ENCODE peak calls at places on chromosomes 11 and 22, in eight cellular contexts. One of them, this sample, is unnamed.

GRCh38 chr11:128717581-128717980 is 23.7 kb downstream of the FLI1 start:
- DNase-seq in mammary epithelial cell: no peak
- DNase-seq in tibial nerve: no peak
- DNase-seq in fibroblast of lung: no peak
- DNase-seq in progenitor cell of endocrine pancreas: no peak
- DNase-seq in stomach: no peak
- DNase-seq in mesothelial cell of epicardium: no peak
- DNase-seq in GM13977: no peak
- DNase-seq in this sample: no peak

GRCh38 chr11:68954970-68955958 is 25.5 kb downstream of the MRGPRD start:
- DNase-seq in mammary epithelial cell: no peak
- DNase-seq in tibial nerve: no peak
- DNase-seq in fibroblast of lung: peak
- DNase-seq in progenitor cell of endocrine pancreas: no peak
- DNase-seq in stomach: peak
- DNase-seq in mesothelial cell of epicardium: no peak
- DNase-seq in GM13977: no peak
- DNase-seq in this sample: peak

GRCh38 chr11:126601136-126601535 is 245.7 kb downstream of the ST3GAL4 start:
- DNase-seq in mammary epithelial cell: no peak
- DNase-seq in tibial nerve: no peak
- DNase-seq in fibroblast of lung: no peak
- DNase-seq in progenitor cell of endocrine pancreas: no peak
- DNase-seq in stomach: no peak
- DNase-seq in mesothelial cell of epicardium: no peak
- DNase-seq in GM13977: no peak
- DNase-seq in this sample: no peak

GRCh38 chr11:28107331-28107725 is 628 bp downstream of the KIF18A start:
- DNase-seq in mammary epithelial cell: no peak
- DNase-seq in tibial nerve: no peak
- DNase-seq in fibroblast of lung: no peak
- DNase-seq in progenitor cell of endocrine pancreas: no peak
- DNase-seq in stomach: no peak
- DNase-seq in mesothelial cell of epicardium: no peak
- DNase-seq in GM13977: peak
- DNase-seq in this sample: no peak

GRCh38 chr11:82811369-82811768 is 77.7 kb upstream of the FAM181B start:
- DNase-seq in mammary epithelial cell: no peak
- DNase-seq in tibial nerve: no peak
- DNase-seq in fibroblast of lung: no peak
- DNase-seq in progenitor cell of endocrine pancreas: no peak
- DNase-seq in stomach: no peak
- DNase-seq in mesothelial cell of epicardium: no peak
- DNase-seq in GM13977: no peak
- DNase-seq in this sample: no peak

GRCh38 chr22:42745118-42745517 is 24.4 kb upstream of the A4GALT start:
- DNase-seq in mammary epithelial cell: peak
- DNase-seq in tibial nerve: no peak
- DNase-seq in fibroblast of lung: peak
- DNase-seq in progenitor cell of endocrine pancreas: no peak
- DNase-seq in stomach: no peak
- DNase-seq in mesothelial cell of epicardium: no peak
- DNase-seq in GM13977: peak
- DNase-seq in this sample: peak

GRCh38 chr11:83521647-83522596 is 235.8 kb upstream of the CCDC90B start:
- DNase-seq in mammary epithelial cell: no peak
- DNase-seq in tibial nerve: no peak
- DNase-seq in fibroblast of lung: peak
- DNase-seq in progenitor cell of endocrine pancreas: no peak
- DNase-seq in stomach: no peak
- DNase-seq in mesothelial cell of epicardium: no peak
- DNase-seq in GM13977: no peak
- DNase-seq in this sample: no peak

GRCh38 chr11:115190196-115190595 is 314.0 kb downstream of the CADM1 start:
- DNase-seq in mammary epithelial cell: no peak
- DNase-seq in tibial nerve: no peak
- DNase-seq in fibroblast of lung: no peak
- DNase-seq in progenitor cell of endocrine pancreas: no peak
- DNase-seq in stomach: no peak
- DNase-seq in mesothelial cell of epicardium: no peak
- DNase-seq in GM13977: no peak
- DNase-seq in this sample: no peak

GRCh38 chr11:129225190-129225589 is 33.1 kb upstream of the ARHGAP32 start:
- DNase-seq in mammary epithelial cell: peak
- DNase-seq in tibial nerve: no peak
- DNase-seq in fibroblast of lung: peak
- DNase-seq in progenitor cell of endocrine pancreas: no peak
- DNase-seq in stomach: no peak
- DNase-seq in mesothelial cell of epicardium: no peak
- DNase-seq in GM13977: no peak
- DNase-seq in this sample: peak

GRCh38 chr11:45871638-45872037 is 13.8 kb upstream of the MAPK8IP1 start:
- DNase-seq in mammary epithelial cell: no peak
- DNase-seq in tibial nerve: no peak
- DNase-seq in fibroblast of lung: no peak
- DNase-seq in progenitor cell of endocrine pancreas: no peak
- DNase-seq in stomach: no peak
- DNase-seq in mesothelial cell of epicardium: no peak
- DNase-seq in GM13977: no peak
- DNase-seq in this sample: no peak

GRCh38 chr11:66985508-66986177 is 10.5 kb downstream of the C11orf86 start:
- DNase-seq in mammary epithelial cell: no peak
- DNase-seq in tibial nerve: no peak
- DNase-seq in fibroblast of lung: no peak
- DNase-seq in progenitor cell of endocrine pancreas: no peak
- DNase-seq in stomach: peak
- DNase-seq in mesothelial cell of epicardium: no peak
- DNase-seq in GM13977: no peak
- DNase-seq in this sample: no peak

GRCh38 chr11:78690588-78690987 is 115.9 kb upstream of the NARS2 start:
- DNase-seq in mammary epithelial cell: no peak
- DNase-seq in tibial nerve: no peak
- DNase-seq in fibroblast of lung: peak
- DNase-seq in progenitor cell of endocrine pancreas: no peak
- DNase-seq in stomach: no peak
- DNase-seq in mesothelial cell of epicardium: no peak
- DNase-seq in GM13977: no peak
- DNase-seq in this sample: peak

GRCh38 chr22:50436841-50437341 is 37.9 kb downstream of the SBF1 start:
- DNase-seq in mammary epithelial cell: no peak
- DNase-seq in tibial nerve: no peak
- DNase-seq in fibroblast of lung: no peak
- DNase-seq in progenitor cell of endocrine pancreas: no peak
- DNase-seq in stomach: no peak
- DNase-seq in mesothelial cell of epicardium: no peak
- DNase-seq in GM13977: no peak
- DNase-seq in this sample: no peak

GRCh38 chr22:23539135-23539838 is 40.8 kb downstream of the IGLL1 start:
- DNase-seq in mammary epithelial cell: peak
- DNase-seq in tibial nerve: peak
- DNase-seq in fibroblast of lung: peak
- DNase-seq in progenitor cell of endocrine pancreas: peak
- DNase-seq in stomach: peak
- DNase-seq in mesothelial cell of epicardium: peak
- DNase-seq in GM13977: peak
- DNase-seq in this sample: peak

GRCh38 chr11:75667831-75668507 is 869 bp downstream of the MAP6 start:
- DNase-seq in mammary epithelial cell: peak
- DNase-seq in tibial nerve: no peak
- DNase-seq in fibroblast of lung: peak
- DNase-seq in progenitor cell of endocrine pancreas: peak
- DNase-seq in stomach: peak
- DNase-seq in mesothelial cell of epicardium: peak
- DNase-seq in GM13977: peak
- DNase-seq in this sample: peak

GRCh38 chr11:75664366-75664765 is 4.5 kb downstream of the MAP6 start:
- DNase-seq in mammary epithelial cell: no peak
- DNase-seq in tibial nerve: no peak
- DNase-seq in fibroblast of lung: no peak
- DNase-seq in progenitor cell of endocrine pancreas: no peak
- DNase-seq in stomach: no peak
- DNase-seq in mesothelial cell of epicardium: no peak
- DNase-seq in GM13977: no peak
- DNase-seq in this sample: no peak

GRCh38 chr11:75663808-75664207 is 5.0 kb downstream of the MAP6 start:
- DNase-seq in mammary epithelial cell: no peak
- DNase-seq in tibial nerve: no peak
- DNase-seq in fibroblast of lung: no peak
- DNase-seq in progenitor cell of endocrine pancreas: no peak
- DNase-seq in stomach: no peak
- DNase-seq in mesothelial cell of epicardium: no peak
- DNase-seq in GM13977: no peak
- DNase-seq in this sample: no peak

GRCh38 chr11:75667268-75667830 is 1.5 kb downstream of the MAP6 start:
- DNase-seq in mammary epithelial cell: no peak
- DNase-seq in tibial nerve: no peak
- DNase-seq in fibroblast of lung: no peak
- DNase-seq in progenitor cell of endocrine pancreas: no peak
- DNase-seq in stomach: peak
- DNase-seq in mesothelial cell of epicardium: peak
- DNase-seq in GM13977: no peak
- DNase-seq in this sample: no peak

DNA sequence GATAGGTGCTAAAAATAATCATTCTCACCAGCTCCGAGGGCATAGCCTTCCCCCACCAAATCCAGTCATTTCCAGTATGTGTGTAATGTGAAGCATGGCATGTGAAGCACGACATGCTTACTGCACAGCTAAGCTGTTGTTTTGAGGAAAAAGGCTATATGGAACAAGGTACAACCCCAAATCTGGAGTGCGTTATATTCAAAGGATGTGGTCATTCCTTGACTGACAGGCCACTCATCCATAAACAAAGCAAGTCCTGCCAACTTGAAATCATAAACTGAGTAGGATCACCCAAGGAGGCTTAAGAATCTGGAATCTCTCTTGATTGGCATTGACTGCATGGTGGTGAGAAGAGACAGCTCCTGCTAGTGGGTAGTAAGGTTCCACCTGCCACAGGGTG is 3.7 kb downstream of the MAP6 start:
- DNase-seq in mammary epithelial cell: no peak
- DNase-seq in tibial nerve: no peak
- DNase-seq in fibroblast of lung: no peak
- DNase-seq in progenitor cell of endocrine pancreas: no peak
- DNase-seq in stomach: no peak
- DNase-seq in mesothelial cell of epicardium: no peak
- DNase-seq in GM13977: no peak
- DNase-seq in this sample: no peak
- TF ChIP-seq CTCF in mammary epithelial cell: no peak
- TF ChIP-seq CTCF in tibial nerve: no peak
- TF ChIP-seq CTCF in fibroblast of lung: no peak
- TF ChIP-seq CTCF in progenitor cell of endocrine pancreas: no peak
- TF ChIP-seq CTCF in stomach: no peak
- TF ChIP-seq CTCF in mesothelial cell of epicardium: no peak
- TF ChIP-seq CTCF in GM13977: no peak
- TF ChIP-seq CTCF in this sample: no peak

DNA sequence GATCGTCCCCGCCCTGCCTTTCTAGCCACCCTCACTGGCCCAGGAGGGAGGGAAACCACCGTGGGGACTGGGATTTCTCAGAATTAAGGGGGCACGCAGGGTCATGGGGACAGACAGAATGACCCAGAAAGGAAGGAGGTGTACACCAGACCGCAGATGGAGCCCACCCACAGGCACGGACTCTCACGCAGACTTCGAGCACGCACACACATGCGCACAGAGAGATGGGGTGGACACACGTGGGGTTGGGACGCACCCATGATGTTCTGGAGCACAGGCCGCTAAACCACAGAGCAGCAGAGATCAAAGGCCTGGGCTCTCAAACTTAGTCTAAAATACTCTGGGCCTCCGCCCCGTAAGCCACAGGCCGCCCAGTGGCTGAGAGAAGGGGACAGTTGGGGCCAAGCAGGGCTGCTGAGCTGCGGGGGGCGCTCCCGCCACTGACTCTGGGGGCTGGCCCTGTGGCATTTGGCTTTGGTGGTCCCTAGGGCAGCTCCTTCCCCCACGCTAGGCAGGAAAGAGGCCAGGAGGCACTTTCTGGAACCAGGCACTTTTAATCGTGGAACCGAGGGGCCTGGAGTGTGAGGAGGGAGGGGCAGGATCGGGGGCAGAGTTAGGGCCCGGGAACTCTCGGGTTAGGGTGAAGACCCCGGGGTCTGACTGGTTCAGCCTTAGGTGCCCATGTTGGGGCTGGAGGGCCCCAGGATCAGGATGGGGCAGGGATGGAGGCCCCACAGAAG is 1.5 kb downstream of the IFITM5 start:
- DNase-seq in mammary epithelial cell: no peak
- DNase-seq in tibial nerve: peak
- DNase-seq in fibroblast of lung: no peak
- DNase-seq in progenitor cell of endocrine pancreas: no peak
- DNase-seq in stomach: no peak
- DNase-seq in mesothelial cell of epicardium: no peak
- DNase-seq in GM13977: no peak
- DNase-seq in this sample: no peak
- TF ChIP-seq CTCF in mammary epithelial cell: no peak
- TF ChIP-seq CTCF in tibial nerve: no peak
- TF ChIP-seq CTCF in fibroblast of lung: no peak
- TF ChIP-seq CTCF in progenitor cell of endocrine pancreas: no peak
- TF ChIP-seq CTCF in stomach: no peak
- TF ChIP-seq CTCF in mesothelial cell of epicardium: no peak
- TF ChIP-seq CTCF in GM13977: no peak
- TF ChIP-seq CTCF in this sample: no peak

DNA sequence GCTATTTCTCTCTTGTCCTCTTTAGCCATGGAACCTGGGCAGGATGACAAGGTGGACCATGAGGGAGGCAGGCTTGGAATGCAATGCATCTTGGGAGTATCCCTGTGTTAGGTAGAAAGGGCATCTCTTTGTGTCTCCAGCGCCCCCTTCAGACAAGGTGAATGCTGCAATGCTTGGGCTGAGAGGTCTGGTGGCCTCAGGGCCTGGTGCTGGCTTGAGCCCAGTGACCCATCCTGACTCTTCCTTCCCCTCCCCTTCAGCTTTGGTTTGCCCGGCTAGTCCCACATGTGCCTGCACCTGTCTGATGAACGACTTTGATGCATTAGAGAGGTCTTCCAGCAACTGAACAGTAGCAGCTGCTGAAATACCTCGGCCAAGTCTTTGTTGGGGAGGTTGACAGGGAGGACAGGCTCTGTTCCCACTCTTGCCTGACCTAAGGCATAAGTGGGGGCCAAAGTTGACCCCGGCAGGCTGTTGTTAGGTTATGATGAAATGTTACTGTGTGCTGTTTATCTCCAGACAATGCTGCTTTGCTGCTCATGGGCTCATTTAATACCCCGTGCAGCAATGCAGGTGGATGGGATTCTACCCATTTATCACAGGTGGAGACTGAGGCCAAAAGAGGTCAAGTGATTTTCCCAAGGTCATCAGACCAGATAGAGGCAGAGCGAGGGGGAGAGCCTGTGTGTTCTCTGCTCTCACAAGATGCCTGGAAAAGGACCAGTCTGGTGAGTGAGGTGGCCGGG is 22.5 kb downstream of the MYO18B start:
- DNase-seq in mammary epithelial cell: no peak
- DNase-seq in tibial nerve: no peak
- DNase-seq in fibroblast of lung: no peak
- DNase-seq in progenitor cell of endocrine pancreas: no peak
- DNase-seq in stomach: no peak
- DNase-seq in mesothelial cell of epicardium: no peak
- DNase-seq in GM13977: no peak
- DNase-seq in this sample: no peak
- TF ChIP-seq CTCF in mammary epithelial cell: no peak
- TF ChIP-seq CTCF in tibial nerve: no peak
- TF ChIP-seq CTCF in fibroblast of lung: no peak
- TF ChIP-seq CTCF in progenitor cell of endocrine pancreas: no peak
- TF ChIP-seq CTCF in stomach: no peak
- TF ChIP-seq CTCF in mesothelial cell of epicardium: no peak
- TF ChIP-seq CTCF in GM13977: no peak
- TF ChIP-seq CTCF in this sample: no peak

GRCh38 chr22:31177420-31178162 is 17.6 kb downstream of the RNF185 start:
- DNase-seq in mammary epithelial cell: peak
- DNase-seq in tibial nerve: no peak
- DNase-seq in fibroblast of lung: peak
- DNase-seq in progenitor cell of endocrine pancreas: no peak
- DNase-seq in stomach: no peak
- DNase-seq in mesothelial cell of epicardium: no peak
- DNase-seq in GM13977: no peak
- DNase-seq in this sample: peak
- TF ChIP-seq CTCF in mammary epithelial cell: peak
- TF ChIP-seq CTCF in tibial nerve: no peak
- TF ChIP-seq CTCF in fibroblast of lung: no peak
- TF ChIP-seq CTCF in progenitor cell of endocrine pancreas: no peak
- TF ChIP-seq CTCF in stomach: no peak
- TF ChIP-seq CTCF in mesothelial cell of epicardium: no peak
- TF ChIP-seq CTCF in GM13977: no peak
- TF ChIP-seq CTCF in this sample: no peak

This sample was measured in astrocyte of the spinal cord.